ENCODE peak calls at places on chromosomes 6 and 20, in eight cellular contexts. Q is PC-9, D is thoracic aorta, N is fibroblast of mammary gland, W is GM12865, X is spleen, R is osteoblast, O is Peyer's patch. V is an unnamed sample.

GRCh38 chr6:122722746-122723145 is 56.8 kb upstream of the FABP7 start:
- DNase-seq in D (no peak), N (peak), R (peak), X (no peak), W (no peak), Q (no peak), O (no peak), V (peak)

GRCh38 chr6:70651326-70651905 is 16.3 kb upstream of the SMAP1 start:
- DNase-seq in D (no peak), X (no peak), Q (no peak), N (no peak), O (peak), R (no peak), W (peak), V (no peak)

GRCh38 chr20:61414455-61414991 is 162.5 kb downstream of the CDH4 start:
- DNase-seq in Q (no peak), N (no peak), D (no peak), R (no peak), O (no peak), W (no peak), X (no peak), V (no peak)

GRCh38 chr6:85685713-85686112 is 43.0 kb upstream of the SYNCRIP start:
- DNase-seq in D (no peak), R (no peak), O (no peak), X (no peak), W (peak), N (no peak), Q (no peak), V (no peak)

GRCh38 chr6:158049055-158050028 is 67.7 kb downstream of the SYNJ2 start:
- DNase-seq in O (no peak), D (no peak), Q (no peak), X (no peak), R (no peak), N (no peak), W (no peak), V (no peak)

GRCh38 chr20:23039885-23040508 is 4.9 kb downstream of the SSTR4 start:
- DNase-seq in R (no peak), X (no peak), O (no peak), D (no peak), N (no peak), Q (peak), W (no peak), V (no peak)

GRCh38 chr20:32988008-32988407 is 16.2 kb downstream of the SUN5 start:
- DNase-seq in W (no peak), D (no peak), R (no peak), N (peak), Q (no peak), X (peak), O (no peak), V (no peak)

GRCh38 chr20:50391444-50392137 is 118.6 kb upstream of the PTPN1 start:
- DNase-seq in Q (no peak), W (no peak), N (no peak), R (no peak), D (no peak), O (no peak), X (no peak), V (no peak)

DNA sequence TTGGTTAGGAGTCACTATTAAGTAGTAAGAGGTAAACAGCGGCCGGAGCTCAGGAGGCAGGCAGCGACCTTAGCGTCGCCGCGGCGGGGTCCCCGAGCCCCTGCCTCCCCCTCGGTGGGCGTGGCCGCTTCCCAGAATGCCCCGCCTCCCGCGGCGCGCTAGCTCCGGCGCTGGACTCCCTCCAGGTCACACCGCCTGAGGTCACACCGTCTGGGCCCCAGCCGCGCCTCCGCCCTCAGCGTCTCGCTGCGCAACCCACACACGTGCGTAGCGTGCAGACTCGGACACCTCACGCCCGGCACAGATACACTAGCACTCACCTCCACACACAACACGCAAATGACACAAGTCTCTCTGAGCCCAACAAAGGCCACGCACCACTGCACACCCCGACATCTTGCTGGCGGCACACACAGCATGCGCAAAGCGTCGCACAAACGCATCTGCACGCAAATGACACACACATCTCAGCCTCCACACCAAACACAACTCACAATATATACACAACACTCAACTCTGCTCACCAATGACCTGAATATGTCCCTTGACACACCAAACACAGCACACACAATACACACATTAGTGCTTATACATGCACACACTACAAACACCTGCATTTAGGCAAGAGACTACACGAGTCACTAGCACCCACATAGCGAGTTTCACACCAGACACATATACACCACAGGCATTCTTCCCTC is 17.6 kb upstream of the CDKN1A start:
- DNase-seq in N (peak), X (peak), O (no peak), W (no peak), Q (no peak), D (no peak), R (no peak), V (no peak)
- H3K4me3 ChIP-seq in N (no peak), X (peak), O (peak), W (no peak), Q (no peak), D (peak), R (no peak), V (no peak)

GRCh38 chr6:41371461-41371991 is 36.1 kb downstream of the NCR2 start:
- DNase-seq in W (no peak), N (peak), D (no peak), Q (no peak), R (peak), O (no peak), X (peak), V (peak)
- TF ChIP-seq CTCF in W (no peak), N (peak), D (peak), Q (no peak), R (peak), O (peak), X (peak), V (peak)

GRCh38 chr6:42045538-42046460 is 4.5 kb upstream of the TAF8 start:
- DNase-seq in R (peak), D (peak), W (peak), Q (peak), N (peak), O (peak), X (peak), V (peak)
- H3K4me3 ChIP-seq in R (peak), D (peak), W (no peak), Q (peak), N (peak), O (peak), X (peak), V (no peak)

DNA sequence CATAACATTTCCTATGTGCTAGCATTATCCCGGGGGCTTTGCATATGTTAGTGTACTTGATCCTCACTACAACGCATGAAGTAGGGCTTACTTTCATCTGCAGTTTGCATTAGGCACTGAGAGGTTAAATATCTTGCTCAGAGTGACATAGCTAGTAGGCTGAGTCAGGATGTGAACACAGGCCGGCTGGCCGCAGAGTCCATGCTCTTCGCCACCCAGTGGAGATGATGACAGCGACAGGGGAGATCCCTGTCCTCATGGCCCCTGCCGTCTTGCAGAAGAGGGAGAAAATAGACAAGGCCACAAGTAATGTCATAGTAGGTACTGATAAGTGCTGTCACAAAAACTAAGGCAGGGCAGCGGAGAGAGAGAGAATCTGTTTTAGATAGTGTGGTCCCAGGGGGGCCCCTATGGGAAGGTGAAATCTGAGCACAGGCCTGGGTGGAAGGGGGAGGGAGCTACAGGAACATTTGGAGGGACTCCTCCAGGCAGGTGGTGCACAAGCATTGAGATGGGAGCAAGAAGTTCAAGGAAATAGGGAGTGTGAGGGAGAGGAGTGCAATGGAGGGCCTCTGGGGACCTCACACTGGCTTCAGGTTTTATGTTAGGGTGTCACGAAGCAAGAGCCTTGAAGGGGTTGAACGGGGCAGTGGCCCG is 46.8 kb downstream of the LYRM4 start:
- DNase-seq in N (peak), Q (no peak), D (no peak), W (no peak), O (no peak), R (no peak), X (no peak), V (peak)
- TF ChIP-seq CTCF in N (peak), Q (no peak), D (peak), W (no peak), O (no peak), R (peak), X (peak), V (peak)

DNA sequence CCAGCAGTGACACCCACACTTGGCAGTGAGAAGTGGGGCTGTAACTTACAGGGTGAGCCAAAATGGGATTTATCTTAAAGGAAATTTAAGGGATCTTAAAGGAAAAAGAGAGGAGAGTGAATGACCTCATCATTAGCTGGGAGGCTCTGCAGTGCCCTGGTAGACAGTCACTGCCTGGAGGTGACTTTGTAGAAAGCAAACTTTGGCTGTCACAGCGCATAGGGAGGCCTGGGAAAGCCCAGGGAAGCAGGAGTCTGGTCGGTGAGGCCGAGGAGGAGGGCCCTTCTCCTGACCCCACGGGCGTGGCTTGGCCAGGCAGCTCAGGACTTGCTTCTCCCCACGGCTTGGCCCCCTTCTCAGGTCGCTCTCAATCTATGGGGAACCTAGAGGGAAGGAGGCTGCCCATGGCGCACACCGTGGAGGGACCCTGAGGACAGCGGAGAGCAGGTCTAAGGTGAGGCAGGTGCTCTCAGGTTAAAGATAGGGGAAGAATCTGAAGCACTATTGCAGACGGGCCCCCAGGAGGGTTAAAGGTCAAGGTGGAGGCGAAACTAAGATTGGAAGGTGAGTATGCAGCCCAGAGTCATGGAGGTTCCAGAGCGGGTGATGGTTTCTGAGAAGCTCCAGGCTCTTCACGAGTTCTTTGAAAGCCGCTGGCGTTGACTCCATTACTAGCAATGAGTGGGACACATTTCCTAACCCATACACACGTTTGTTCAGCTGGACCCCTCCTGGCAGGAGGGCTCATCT is 15.6 kb upstream of the RIPK1 start:
- DNase-seq in X (no peak), Q (no peak), N (no peak), D (no peak), R (peak), O (no peak), W (no peak), V (no peak)
- H3K4me3 ChIP-seq in X (no peak), Q (no peak), N (no peak), D (no peak), R (no peak), O (peak), W (no peak), V (no peak)

GRCh38 chr6:16781348-16782169 is 20.3 kb upstream of the ATXN1 start:
- DNase-seq in N (no peak), W (peak), X (no peak), R (no peak), O (no peak), Q (peak), D (no peak), V (peak)

GRCh38 chr6:16787128-16787685 is 25.9 kb upstream of the ATXN1 start:
- DNase-seq in X (no peak), N (no peak), Q (no peak), W (no peak), O (no peak), D (no peak), R (no peak), V (peak)

GRCh38 chr6:16783952-16784351 is 22.7 kb upstream of the ATXN1 start:
- DNase-seq in D (no peak), O (no peak), Q (no peak), R (no peak), W (no peak), X (no peak), N (no peak), V (no peak)

GRCh38 chr6:16785496-16785895 is 24.2 kb upstream of the ATXN1 start:
- DNase-seq in X (no peak), W (no peak), D (no peak), O (no peak), N (no peak), Q (no peak), R (no peak), V (no peak)

GRCh38 chr6:16783485-16783884 is 22.2 kb upstream of the ATXN1 start:
- DNase-seq in W (no peak), O (no peak), R (no peak), X (no peak), N (peak), D (no peak), Q (no peak), V (no peak)
- TF ChIP-seq CTCF in W (no peak), O (no peak), R (no peak), X (no peak), N (no peak), D (no peak), Q (no peak), V (no peak)

GRCh38 chr20:47568837-47569410 is 67.2 kb downstream of the NCOA3 start:
- DNase-seq in Q (no peak), N (no peak), D (no peak), O (no peak), W (no peak), X (no peak), R (peak), V (no peak)
- H3K4me3 ChIP-seq in Q (no peak), N (no peak), D (no peak), O (no peak), W (no peak), X (no peak), R (no peak), V (no peak)

GRCh38 chr20:21048841-21049273 is 57.3 kb downstream of the LINC00237 start:
- DNase-seq in W (peak), X (peak), D (no peak), N (peak), O (peak), Q (no peak), R (peak), V (peak)
- TF ChIP-seq CTCF in W (peak), X (peak), D (peak), N (peak), O (peak), Q (peak), R (peak), V (peak)

DNA sequence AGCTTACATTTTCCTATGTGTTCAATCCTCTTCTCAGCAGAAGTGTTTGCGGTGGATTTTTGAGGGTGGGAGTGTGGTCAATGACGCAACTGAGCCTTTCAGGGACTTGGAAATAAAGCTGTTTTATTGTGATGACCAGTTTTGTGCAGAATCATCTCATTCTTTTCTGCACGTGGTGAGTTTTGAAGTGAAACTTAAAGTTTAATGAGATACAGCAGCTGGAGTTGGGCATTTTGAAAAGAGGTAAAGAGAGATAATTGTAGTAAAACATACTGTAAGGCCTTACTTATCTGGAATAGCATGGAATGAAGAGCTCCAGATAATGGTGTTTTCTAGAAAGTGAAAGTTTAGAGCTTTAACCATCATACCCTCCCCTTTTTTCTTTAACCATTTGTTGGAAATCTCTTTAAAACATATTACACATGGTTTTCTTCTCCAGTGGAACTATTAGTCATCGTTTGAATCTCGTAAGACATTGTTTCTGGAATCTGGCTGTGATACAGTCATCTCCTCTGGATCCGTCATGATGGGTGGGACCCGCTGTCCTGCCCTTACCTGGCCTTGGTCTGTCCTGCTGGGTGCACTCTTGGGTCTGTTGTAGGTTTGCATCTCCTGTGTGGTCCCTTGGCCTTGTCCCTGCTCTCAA is 29.6 kb downstream of the UST start:
- DNase-seq in W (no peak), R (peak), X (no peak), Q (no peak), D (no peak), O (no peak), N (peak), V (peak)
- H3K4me3 ChIP-seq in W (no peak), R (peak), X (no peak), Q (no peak), D (peak), O (no peak), N (peak), V (peak)